ENCODE peak calls at places on chromosome 17, in five cellular contexts. J is HCT116, H is SK-N-SH, D is HepG2, N is H1. E is an unnamed sample.
A peak's percentile ranks its signal among the peaks of the same experiment; 100 is the strongest.

GRCh38 chr17:28957277-28957991 is 6.1 kb upstream of the PHF12 start:
- DNase-seq in J (no peak), H (no peak), D (no peak), N (no peak), E (no peak)

GRCh38 chr17:5282639-5283217 is 644 bp downstream of the RABEP1 start:
- DNase-seq in J (no peak), H (no peak), D (no peak), N (no peak), E (peak; percentile 37)

GRCh38 chr17:36814958-36815357 is 122.3 kb upstream of the LHX1 start:
- DNase-seq in J (no peak), H (no peak), D (no peak), N (no peak), E (no peak)

GRCh38 chr17:72187544-72187943 is 66.7 kb downstream of the SOX9 start:
- DNase-seq in J (no peak), H (no peak), D (no peak), N (no peak), E (no peak)

GRCh38 chr17:18129041-18129502 is 20.5 kb downstream of the MYO15A start:
- DNase-seq in J (no peak), H (no peak), D (no peak), N (no peak), E (peak; percentile 24)

GRCh38 chr17:30954046-30954805 is 16.6 kb upstream of the RNF135 start:
- DNase-seq in J (no peak), H (no peak), D (no peak), N (no peak), E (no peak)

GRCh38 chr17:5331506-5331905 is 49.4 kb downstream of the RABEP1 start:
- DNase-seq in J (no peak), H (no peak), D (no peak), N (no peak), E (no peak)

GRCh38 chr17:652310-652709 is 62.3 kb downstream of the VPS53 start:
- DNase-seq in J (no peak), H (no peak), D (no peak), N (no peak), E (no peak)

GRCh38 chr17:16933317-16934132 is 38.4 kb downstream of the TNFRSF13B start:
- DNase-seq in J (no peak), H (no peak), D (no peak), N (no peak), E (no peak)

GRCh38 chr17:74452027-74452840 is 14.2 kb upstream of the CD300A start:
- DNase-seq in J (no peak), H (no peak), D (no peak), N (no peak), E (no peak)

GRCh38 chr17:4474093-4474492 is 24.6 kb upstream of the SPNS2 start:
- DNase-seq in J (no peak), H (no peak), D (no peak), N (no peak), E (no peak)

GRCh38 chr17:34614698-34615097 is 35.3 kb downstream of the TMEM132E start:
- DNase-seq in J (no peak), H (no peak), D (no peak), N (no peak), E (no peak)

GRCh38 chr17:17067277-17067676 is 25.0 kb downstream of the MPRIP start:
- DNase-seq in J (no peak), H (no peak), D (no peak), N (no peak), E (no peak)

GRCh38 chr17:78046923-78047322 is 81.6 kb downstream of the TMC6 start:
- DNase-seq in J (no peak), H (no peak), D (no peak), N (no peak), E (no peak)

GRCh38 chr17:2149934-2150333 is 95.0 kb downstream of the HIC1 start:
- DNase-seq in J (no peak), H (no peak), D (no peak), N (no peak), E (no peak)

GRCh38 chr17:12089809-12090384 is 69.2 kb downstream of the MAP2K4 start:
- DNase-seq in J (no peak), H (no peak), D (peak; percentile 69), N (no peak), E (peak; percentile 79)

GRCh38 chr17:488993-489757 is 136.6 kb upstream of the RPH3AL start:
- DNase-seq in J (peak; percentile 54), H (peak; percentile 67), D (peak; percentile 37), N (no peak), E (peak; percentile 51)

GRCh38 chr17:76872221-76872873 is 4.1 kb downstream of the MGAT5B start:
- DNase-seq in J (peak; percentile 81), H (peak; percentile 63), D (no peak), N (no peak), E (peak; percentile 72)

GRCh38 chr17:30519707-30520106 is 42.5 kb downstream of the GOSR1 start:
- DNase-seq in J (no peak), H (no peak), D (no peak), N (no peak), E (peak; percentile 90)

GRCh38 chr17:76909971-76910760 is 42.0 kb downstream of the MGAT5B start:
- DNase-seq in J (peak; percentile 7), H (no peak), D (peak; percentile 32), N (peak; percentile 44), E (peak; percentile 53)

GRCh38 chr17:38706625-38707298 is 1.7 kb downstream of the MLLT6 start:
- DNase-seq in J (no peak), H (no peak), D (no peak), N (no peak), E (no peak)

GRCh38 chr17:45326566-45326965 is 9.7 kb upstream of the MAP3K14 start:
- DNase-seq in J (no peak), H (no peak), D (no peak), N (no peak), E (no peak)

GRCh38 chr17:34099859-34100258 is 155.2 kb upstream of the CCL2 start:
- DNase-seq in J (no peak), H (no peak), D (no peak), N (no peak), E (no peak)

GRCh38 chr17:79214459-79214858 is 139.8 kb downstream of the ENGASE start:
- DNase-seq in J (no peak), H (peak; percentile 92), D (no peak), N (no peak), E (no peak)

GRCh38 chr17:64020068-64020766 is at the start of gene ICAM2:
- DNase-seq in J (no peak), H (no peak), D (no peak), N (no peak), E (peak; percentile 71)

GRCh38 chr17:19010729-19011505 is 6.4 kb upstream of the FAM83G start:
- DNase-seq in J (no peak), H (no peak), D (peak; percentile 46), N (no peak), E (no peak)

GRCh38 chr17:29243792-29244191 is 2.9 kb upstream of the CRYBA1 start:
- DNase-seq in J (no peak), H (peak; percentile 80), D (peak; percentile 30), N (no peak), E (no peak)

GRCh38 chr17:3475812-3476686 is at the start of gene ASPA:
- DNase-seq in J (no peak), H (no peak), D (no peak), N (no peak), E (no peak)

GRCh38 chr17:15999974-16000827 is 577 bp downstream of the TTC19 start:
- DNase-seq in J (no peak), H (no peak), D (peak; percentile 15), N (no peak), E (peak; percentile 45)

GRCh38 chr17:385195-385835 is 32.7 kb upstream of the RPH3AL start:
- DNase-seq in J (no peak), H (peak; percentile 74), D (no peak), N (no peak), E (no peak)

GRCh38 chr17:36845916-36846315 is 91.4 kb upstream of the LHX1 start:
- DNase-seq in J (no peak), H (no peak), D (no peak), N (no peak), E (no peak)

GRCh38 chr17:37713028-37713431 is 31.8 kb downstream of the HNF1B start:
- DNase-seq in J (no peak), H (no peak), D (peak; percentile 67), N (no peak), E (no peak)

GRCh38 chr17:17107891-17108680 is 65.8 kb downstream of the MPRIP start:
- DNase-seq in J (no peak), H (peak; percentile 38), D (no peak), N (no peak), E (no peak)

GRCh38 chr17:80754846-80755245 is 210.2 kb downstream of the RPTOR start:
- DNase-seq in J (no peak), H (no peak), D (no peak), N (no peak), E (no peak)

GRCh38 chr17:67413399-67413798 is 36.3 kb downstream of the PITPNC1 start:
- DNase-seq in J (no peak), H (no peak), D (no peak), N (no peak), E (no peak)
- H3K79me2 ChIP-seq in J (peaks cover 32% of the 10 kb centered on the region), H (peaks cover 19% of the 10 kb centered on the region), D (no peaks in the 10 kb centered on the region), N (peaks cover 13% of the 10 kb centered on the region), E (no peaks in the 10 kb centered on the region)

DNA sequence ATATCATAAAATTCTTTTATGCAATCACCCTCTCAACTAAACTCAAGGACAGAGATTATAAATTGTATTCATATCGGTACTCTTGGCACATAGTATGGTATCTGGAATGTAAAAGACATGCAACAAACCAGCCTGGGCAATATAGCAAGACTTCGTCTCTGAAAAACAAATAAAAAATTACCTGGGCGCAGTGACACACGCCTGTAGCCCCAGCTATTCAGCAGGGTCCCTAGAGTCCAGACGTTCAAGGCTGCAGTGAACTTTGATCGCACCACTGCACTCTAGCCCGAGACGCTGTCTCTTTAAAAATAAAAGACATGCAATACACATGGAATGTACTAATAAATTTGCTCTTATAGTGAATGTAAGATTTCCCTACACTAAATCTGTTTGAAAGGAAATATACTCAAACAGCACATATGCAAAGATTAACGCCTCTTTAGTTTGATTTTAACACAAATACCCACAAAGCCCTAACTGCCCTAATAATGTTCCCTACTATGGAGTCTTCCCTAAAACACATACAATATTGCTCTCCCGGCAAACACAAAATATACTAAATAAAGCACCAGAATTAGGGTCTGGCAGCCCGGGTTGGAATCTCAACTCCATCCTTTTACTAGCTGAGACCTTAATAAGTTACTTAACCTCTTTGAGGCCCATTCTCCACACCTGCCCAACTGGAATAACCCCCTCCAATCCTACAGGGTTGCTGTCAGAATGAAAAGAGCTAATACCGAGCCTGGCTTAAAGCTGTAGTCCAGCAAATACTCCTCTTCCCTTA is 1.2 kb downstream of the ABCA5 start:
- DNase-seq in J (no peak), H (peak; percentile 29), D (peak; percentile 50), N (no peak), E (no peak)
- TF ChIP-seq MAX in J (peak; percentile 7), H (no peak), D (no peak), N (no peak), E (no peak)

DNA sequence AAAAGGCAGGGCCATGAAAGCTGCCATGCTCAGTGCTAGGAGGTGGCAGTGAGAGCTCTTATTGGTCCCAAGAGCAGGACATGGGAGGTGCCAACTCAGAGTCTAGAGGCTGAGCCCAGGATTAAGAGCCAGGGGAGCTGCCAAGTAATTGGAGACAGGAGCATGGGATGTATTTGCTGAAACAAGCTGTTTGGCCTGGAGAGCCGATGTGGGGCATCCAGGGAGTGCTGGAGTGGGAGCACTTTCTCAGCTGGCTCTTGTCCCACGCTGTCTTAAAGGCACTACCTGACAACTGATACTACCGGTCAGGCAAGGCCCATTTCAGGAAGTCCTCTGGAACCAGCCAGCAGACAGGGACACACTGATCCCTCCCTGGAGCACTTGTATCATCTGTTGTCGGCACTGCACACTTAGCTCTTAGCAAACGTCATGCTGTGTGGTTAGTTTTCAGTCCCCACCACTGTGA is 19.3 kb downstream of the ANKFN1 start:
- DNase-seq in J (no peak), H (no peak), D (no peak), N (no peak), E (no peak)
- H3K79me2 ChIP-seq in J (no peaks in the 10 kb centered on the region), H (no peaks in the 10 kb centered on the region), D (no peaks in the 10 kb centered on the region), N (no peaks in the 10 kb centered on the region), E (no peaks in the 10 kb centered on the region)

GRCh38 chr17:75695141-75695829 is 26.0 kb upstream of the ITGB4 start:
- DNase-seq in J (peak; percentile 87), H (no peak), D (no peak), N (no peak), E (no peak)
- TF ChIP-seq MAX in J (peak; percentile 72), H (no peak), D (no peak), N (no peak), E (no peak)

E was measured in endothelial cell of umbilical vein.